ENCODE peak calls at places on chromosomes 1 and 21, in five cellular contexts. O is lung, T is psoas muscle, Q is stomach, H is HAP-1. I is an unnamed sample.

GRCh38 chr1:217088521-217089221 is 365.4 kb upstream of the ESRRG start:
- DNase-seq in H (no peak), O (no peak), T (no peak), Q (no peak), I (no peak)

GRCh38 chr1:178101654-178102053 is 7.8 kb downstream of the RASAL2 start:
- DNase-seq in H (no peak), T (no peak), Q (no peak), O (no peak), I (no peak)

GRCh38 chr21:46017148-46017547 is 35.6 kb downstream of the COL6A1 start:
- DNase-seq in O (no peak), T (no peak), Q (no peak), H (no peak), I (no peak)

GRCh38 chr1:39701092-39701460 is 9.8 kb upstream of the HPCAL4 start:
- DNase-seq in H (no peak), T (no peak), Q (peak; percentile 75), O (no peak), I (no peak)

GRCh38 chr1:41540886-41541591 is 56.6 kb upstream of the EDN2 start:
- DNase-seq in H (no peak), O (no peak), Q (peak; percentile 4), T (no peak), I (no peak)

GRCh38 chr1:223102797-223103533 is 40.1 kb downstream of the TLR5 start:
- DNase-seq in H (no peak), O (no peak), T (no peak), Q (peak; percentile 59), I (no peak)

GRCh38 chr1:38291906-38292521 is 245.4 kb upstream of the POU3F1 start:
- DNase-seq in O (no peak), Q (no peak), T (no peak), H (no peak), I (no peak)

GRCh38 chr1:17059391-17060128 is 5.7 kb upstream of the SDHB start:
- DNase-seq in T (peak; percentile 83), H (peak; percentile 47), O (peak; percentile 64), Q (peak; percentile 78), I (no peak)

GRCh38 chr1:93816970-93817738 is 61.9 kb downstream of the DNTTIP2 start:
- DNase-seq in T (no peak), H (no peak), O (no peak), Q (no peak), I (no peak)

GRCh38 chr1:246317723-246318359 is 189.2 kb downstream of the SMYD3 start:
- DNase-seq in T (no peak), Q (no peak), H (no peak), O (no peak), I (no peak)

GRCh38 chr1:11701551-11701961 is 10.0 kb downstream of the DRAXIN start:
- DNase-seq in H (no peak), O (no peak), Q (no peak), T (no peak), I (no peak)

DNA sequence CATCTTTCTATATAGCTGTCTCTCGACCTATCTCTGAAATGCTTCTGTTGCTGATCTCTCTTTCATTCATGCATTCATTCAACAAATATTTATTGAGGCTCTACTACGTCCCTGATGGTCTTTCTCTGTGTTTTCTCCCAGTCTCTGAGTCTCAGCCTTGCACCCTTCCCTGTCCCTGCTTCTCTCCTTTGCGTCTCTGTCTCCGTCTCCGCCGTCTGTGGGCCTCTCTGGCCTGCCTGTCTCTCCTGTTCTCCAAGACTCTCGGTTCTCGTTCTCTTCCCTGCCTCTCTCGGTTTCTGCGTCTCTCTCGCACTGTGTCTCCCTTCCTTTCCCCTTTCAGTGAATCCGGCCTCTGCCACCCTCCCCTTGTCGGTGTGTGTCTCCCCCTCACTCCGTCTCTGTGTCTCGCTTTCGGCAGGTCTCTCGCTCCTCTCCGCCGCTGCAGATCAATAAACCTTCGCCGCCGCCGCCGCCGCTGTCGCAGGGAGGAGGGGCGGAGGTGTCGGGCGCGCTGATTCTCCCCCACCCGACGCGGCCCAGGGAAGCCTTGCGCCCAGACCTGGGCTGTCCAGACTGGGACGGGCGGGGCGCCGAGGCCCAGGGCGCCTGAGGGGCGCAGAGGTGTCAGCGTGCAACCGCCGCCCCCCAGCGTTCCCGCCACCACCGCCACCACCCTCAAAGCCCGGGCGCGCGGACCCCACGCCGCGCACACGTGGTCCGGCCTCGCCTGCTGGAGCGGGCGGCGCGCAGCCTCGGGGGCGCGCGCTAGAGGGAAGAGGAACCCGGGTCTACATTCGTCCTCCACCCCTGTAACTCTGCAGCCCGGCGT is 3.0 kb downstream of the EFNA3 start:
- DNase-seq in O (no peak), Q (no peak), H (no peak), T (no peak), I (no peak)
- H3K4me3 ChIP-seq in O (no peak overlapping the region), Q (peak overlapping the region; percentile 3), H (no peak overlapping the region), T (peak overlapping the region; percentile 64), I (peak overlapping the region; percentile 24)

GRCh38 chr1:146034976-146035469 is 13.5 kb upstream of the HJV start:
- DNase-seq in O (no peak), T (peak; percentile 33), Q (no peak), H (peak; percentile 28), I (no peak)
- H3K4me3 ChIP-seq in O (no peak overlapping the region), T (peak overlapping the region; percentile 73), Q (peak overlapping the region; percentile 3), H (peak overlapping the region; percentile 55), I (peak overlapping the region; percentile 62)

GRCh38 chr1:241423541-241424479 is 66.8 kb upstream of the RGS7 start:
- DNase-seq in H (no peak), T (no peak), Q (peak; percentile 63), O (no peak), I (no peak)
- H3K4me3 ChIP-seq in H (peak overlapping the region; percentile 38), T (peak overlapping the region; percentile 57), Q (peak overlapping the region; percentile 48), O (no peak overlapping the region), I (peak overlapping the region; percentile 45)

GRCh38 chr21:39536835-39537234 is 75.9 kb upstream of the B3GALT5 start:
- DNase-seq in H (no peak), O (no peak), Q (no peak), T (no peak), I (no peak)

GRCh38 chr21:39537571-39537970 is 75.2 kb upstream of the B3GALT5 start:
- DNase-seq in Q (no peak), O (no peak), H (peak; percentile 8), T (no peak), I (no peak)

GRCh38 chr21:39538453-39539042 is 74.2 kb upstream of the B3GALT5 start:
- DNase-seq in T (no peak), Q (no peak), H (no peak), O (no peak), I (no peak)

GRCh38 chr21:39533545-39534226 is 79.1 kb upstream of the B3GALT5 start:
- DNase-seq in Q (no peak), O (no peak), H (no peak), T (no peak), I (no peak)

GRCh38 chr21:39535646-39536437 is 76.9 kb upstream of the B3GALT5 start:
- DNase-seq in O (no peak), H (no peak), T (no peak), Q (no peak), I (no peak)
- H3K4me3 ChIP-seq in O (no peak overlapping the region), H (no peak overlapping the region), T (no peak overlapping the region), Q (no peak overlapping the region), I (no peak overlapping the region)

GRCh38 chr1:67736750-67737149 is 51.7 kb downstream of the GADD45A start:
- DNase-seq in T (no peak), Q (no peak), H (no peak), O (no peak), I (no peak)
- H3K4me3 ChIP-seq in T (no peak overlapping the region), Q (no peak overlapping the region), H (no peak overlapping the region), O (no peak overlapping the region), I (no peak overlapping the region)

GRCh38 chr1:28886731-28887417 is 27.5 kb upstream of the EPB41 start:
- DNase-seq in H (peak; percentile 72), T (peak; percentile 92), O (peak; percentile 89), Q (peak; percentile 92), I (peak; percentile 86)
- H3K4me3 ChIP-seq in H (peak overlapping the region; percentile 95), T (peak overlapping the region; percentile 99), O (peak overlapping the region; percentile 73), Q (peak overlapping the region; percentile 74), I (peak overlapping the region; percentile 91)

DNA sequence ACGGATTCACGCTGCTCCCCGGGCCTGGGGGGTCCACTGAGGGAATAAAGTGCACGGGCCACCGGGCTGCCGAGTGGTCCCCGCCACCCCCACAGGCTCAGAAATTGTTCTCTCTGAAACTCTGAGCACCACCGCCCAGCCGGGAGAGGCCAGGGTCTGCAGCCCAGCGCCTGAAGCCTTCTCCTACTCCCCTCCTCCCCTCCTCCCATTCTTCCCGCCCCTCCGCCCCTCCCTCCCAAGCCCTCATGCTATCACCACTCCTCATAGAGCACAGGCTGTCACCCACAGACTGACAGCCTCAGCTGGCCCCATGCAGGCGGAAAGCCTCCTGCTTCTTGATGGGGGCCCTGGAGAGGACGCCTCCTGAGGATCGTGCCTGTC is 707 bp upstream of the GPR153 start:
- DNase-seq in T (no peak), O (no peak), Q (no peak), H (no peak), I (no peak)
- H3K4me3 ChIP-seq in T (peak overlapping the region; percentile 57), O (no peak overlapping the region), Q (peak overlapping the region; percentile 62), H (peak overlapping the region; percentile 24), I (peak overlapping the region; percentile 37)

DNA sequence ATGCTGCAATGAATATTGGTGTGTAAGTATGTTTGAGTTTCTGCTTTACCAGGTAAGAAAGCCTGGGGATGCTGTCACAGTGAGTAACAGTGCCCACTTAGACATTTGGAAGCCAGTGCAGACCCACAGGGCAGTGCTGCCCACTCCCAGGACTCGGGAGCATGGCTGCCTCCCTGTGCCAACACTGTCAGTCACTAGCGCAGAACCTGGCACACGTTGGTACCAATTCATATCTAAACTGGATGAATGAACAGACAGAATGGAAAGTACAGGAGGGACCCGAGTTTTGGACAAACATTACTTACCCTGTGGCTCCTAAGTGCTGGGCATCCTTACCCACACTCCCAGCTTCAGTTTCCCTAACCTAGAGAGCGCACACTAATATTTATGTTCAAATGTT is 1.6 kb upstream of the EVA1C start:
- DNase-seq in O (no peak), T (no peak), H (no peak), Q (peak; percentile 42), I (no peak)
- H3K4me3 ChIP-seq in O (no peak overlapping the region), T (peak overlapping the region; percentile 86), H (no peak overlapping the region), Q (peak overlapping the region; percentile 72), I (peak overlapping the region; percentile 72)

I was measured in right atrium auricular region.